ENCODE peak calls at places on chromosome 19, in ten cellular contexts. S is left colon; R is WERI-Rb-1; I is kidney glomerular epithelial cell; T is C1 segment of cervical spinal cord; Z is A172; G is ACHN; M is GF-D8; Y is hypothalamus; J is activated CD4-positive, CD25-positive, alpha-beta regulatory T cell treated with anti-CD3 and anti-CD28 coated beads, Interleukin-2, amount 50 U/mL, for 16 hours. W is an unnamed sample.

GRCh38 chr19:4970558-4971423 is 1.9 kb downstream of the KDM4B start:
- DNase-seq in I (peak; percentile 4), T (no peak), S (peak; percentile 49), R (peak; percentile 71), Z (no peak), M (no peak), J (no peak), G (no peak), Y (no peak), W (no peak)

GRCh38 chr19:410243-410781 is 1.4 kb upstream of the C2CD4C start:
- DNase-seq in I (no peak), J (no peak), G (no peak), Y (no peak), T (no peak), R (peak; percentile 6), S (peak; percentile 10), M (no peak), Z (no peak), W (no peak)

GRCh38 chr19:15372891-15373301 is 6.7 kb downstream of the AKAP8 start:
- DNase-seq in S (no peak), R (no peak), G (no peak), Z (no peak), J (no peak), M (no peak), I (no peak), Y (no peak), T (no peak), W (no peak)

GRCh38 chr19:49840321-49840720 is 10.6 kb upstream of the PTOV1 start:
- DNase-seq in Y (no peak), Z (no peak), G (no peak), J (no peak), M (no peak), I (no peak), S (no peak), R (no peak), T (no peak), W (no peak)

GRCh38 chr19:11137542-11138384 is 17.8 kb downstream of the SPC24 start:
- DNase-seq in Z (peak; percentile 84), Y (peak; percentile 66), G (peak; percentile 80), T (peak; percentile 54), M (peak; percentile 26), R (peak; percentile 77), I (peak; percentile 52), J (peak; percentile 15), S (peak; percentile 72), W (peak; percentile 93)

GRCh38 chr19:36209372-36209771 is 5.1 kb downstream of the ZNF565 start:
- DNase-seq in J (no peak), Z (no peak), I (no peak), S (no peak), Y (no peak), T (no peak), M (no peak), R (no peak), G (no peak), W (no peak)

GRCh38 chr19:16202320-16203255 is 4.9 kb downstream of the AP1M1 start:
- DNase-seq in M (no peak), S (peak; percentile 14), G (no peak), R (no peak), J (no peak), T (no peak), I (no peak), Y (no peak), Z (no peak), W (no peak)

GRCh38 chr19:55640577-55641375 is at the start of gene ZNF580:
- DNase-seq in T (peak; percentile 64), S (no peak), M (no peak), R (peak; percentile 68), I (peak; percentile 35), G (peak; percentile 72), J (no peak), Y (peak; percentile 73), Z (peak; percentile 46), W (peak; percentile 81)

GRCh38 chr19:510606-511100 is 3.4 kb downstream of the TPGS1 start:
- DNase-seq in J (peak; percentile 87), G (peak; percentile 81), M (peak; percentile 72), R (peak; percentile 90), T (no peak), Y (peak; percentile 48), Z (peak; percentile 84), I (peak; percentile 65), S (peak; percentile 80), W (peak; percentile 90)

GRCh38 chr19:49999371-50000010 is 25.7 kb downstream of the VRK3 start:
- DNase-seq in J (no peak), M (no peak), I (no peak), G (no peak), T (no peak), S (no peak), Y (no peak), R (no peak), Z (no peak), W (peak; percentile 49)

GRCh38 chr19:41426952-41427646 is at the start of gene B3GNT8:
- DNase-seq in T (no peak), M (peak; percentile 76), S (peak; percentile 95), R (peak; percentile 88), Y (no peak), Z (no peak), J (no peak), G (peak; percentile 65), I (no peak), W (no peak)

GRCh38 chr19:36436531-36436930 is 18.1 kb upstream of the ZFP82 start:
- DNase-seq in J (no peak), R (no peak), M (no peak), T (no peak), S (no peak), Y (no peak), G (no peak), Z (peak; percentile 15), I (no peak), W (no peak)

GRCh38 chr19:21439372-21439771 is 42.4 kb downstream of the ZNF493 start:
- DNase-seq in S (no peak), I (no peak), Y (no peak), M (no peak), J (no peak), R (no peak), T (no peak), G (no peak), Z (no peak), W (no peak)

GRCh38 chr19:2490659-2491058 is 14.7 kb downstream of the GADD45B start:
- DNase-seq in J (no peak), I (no peak), T (no peak), G (no peak), S (no peak), Z (no peak), M (no peak), Y (no peak), R (no peak), W (no peak)

GRCh38 chr19:42038675-42039074 is 31.3 kb downstream of the GRIK5 start:
- DNase-seq in J (no peak), G (no peak), S (no peak), R (no peak), M (no peak), I (no peak), Y (no peak), Z (no peak), T (no peak), W (no peak)

GRCh38 chr19:7921302-7921954 is 1.3 kb downstream of the SNAPC2 start:
- DNase-seq in G (no peak), Y (no peak), S (peak; percentile 38), J (no peak), T (no peak), Z (no peak), M (no peak), R (no peak), I (no peak), W (no peak)

W was measured in NCI-H2081.